ENCODE peak calls at places on chromosomes 7 and 10, in four cellular contexts. One of them, this sample, is unnamed.

GRCh38 chr7:47361746-47362215 is 220.1 kb downstream of the TNS3 start:
- DNase-seq in MM.1S: no peak
- DNase-seq in HCT116: peak; percentile 59
- DNase-seq in hepatocyte: no peak
- DNase-seq in this sample: no peak

GRCh38 chr10:28254290-28254985 is 48.4 kb downstream of the MPP7 start:
- DNase-seq in MM.1S: no peak
- DNase-seq in HCT116: peak; percentile 75
- DNase-seq in hepatocyte: peak; percentile 20
- DNase-seq in this sample: no peak

GRCh38 chr7:26863504-26864308 is 684 bp downstream of the SKAP2 start:
- DNase-seq in hepatocyte: no peak
- DNase-seq in MM.1S: peak; percentile 38
- DNase-seq in HCT116: peak; percentile 18
- DNase-seq in this sample: peak; percentile 57

GRCh38 chr7:157940497-157940896 is 603.7 kb downstream of the DNAJB6 start:
- DNase-seq in MM.1S: no peak
- DNase-seq in hepatocyte: no peak
- DNase-seq in HCT116: no peak
- DNase-seq in this sample: no peak

GRCh38 chr7:73892003-73892975 is 31.3 kb downstream of the TMEM270 start:
- DNase-seq in hepatocyte: peak; percentile 23
- DNase-seq in MM.1S: no peak
- DNase-seq in HCT116: no peak
- DNase-seq in this sample: no peak

GRCh38 chr7:101108961-101109360 is 17.9 kb upstream of the SERPINE1 start:
- DNase-seq in MM.1S: no peak
- DNase-seq in hepatocyte: no peak
- DNase-seq in HCT116: no peak
- DNase-seq in this sample: no peak

GRCh38 chr10:31031205-31031665 is 430 bp downstream of the ZNF438 start:
- DNase-seq in hepatocyte: no peak
- DNase-seq in HCT116: no peak
- DNase-seq in MM.1S: no peak
- DNase-seq in this sample: no peak

GRCh38 chr7:88835147-88835728 is 39.7 kb upstream of the TEX47 start:
- DNase-seq in MM.1S: peak; percentile 65
- DNase-seq in HCT116: peak; percentile 24
- DNase-seq in hepatocyte: peak; percentile 54
- DNase-seq in this sample: peak; percentile 33

GRCh38 chr7:135933509-135934188 is 43.5 kb downstream of the MTPN start:
- DNase-seq in MM.1S: no peak
- DNase-seq in HCT116: no peak
- DNase-seq in hepatocyte: no peak
- DNase-seq in this sample: no peak

DNA sequence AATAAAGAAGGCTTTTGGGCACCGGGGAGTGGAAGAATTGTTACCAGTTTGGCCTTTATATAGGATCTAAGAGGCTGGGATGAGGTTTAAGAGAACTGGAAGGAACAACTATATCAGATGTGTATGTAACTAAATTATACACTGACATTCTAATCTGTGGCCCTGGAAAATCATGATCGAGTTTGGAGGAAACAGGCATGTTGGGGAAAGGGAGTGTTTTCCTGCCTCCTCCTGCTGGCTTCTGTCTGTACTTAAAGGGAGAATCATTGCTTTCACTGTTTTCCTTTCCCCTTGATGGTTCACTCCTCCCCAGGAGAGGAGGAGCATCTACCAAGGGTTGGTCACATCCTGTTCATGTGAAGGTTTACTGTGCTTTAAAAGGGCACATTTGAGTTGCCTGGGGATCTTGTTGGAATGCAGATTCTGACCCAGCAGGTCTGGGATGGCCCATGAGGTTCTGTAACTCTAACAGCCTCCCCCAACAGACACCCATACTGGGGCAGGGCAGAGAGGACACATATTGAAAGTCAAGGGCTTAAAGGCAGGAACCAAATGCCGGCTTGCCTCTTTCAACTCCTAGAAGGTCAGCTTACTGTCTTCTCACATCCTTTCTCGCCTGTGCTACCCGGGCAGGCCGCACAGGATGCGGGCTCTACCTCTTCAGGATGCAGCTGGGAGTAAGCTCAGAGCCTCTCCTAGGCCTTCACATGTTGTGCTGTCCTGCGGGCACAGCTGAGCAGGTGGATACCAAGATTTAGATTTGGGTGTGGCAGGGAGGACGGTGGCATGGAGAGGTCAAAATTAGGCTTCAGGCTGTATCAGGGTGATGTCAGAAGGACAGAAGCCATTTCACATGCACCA is 694.8 kb downstream of the KCNMA1 start:
- DNase-seq in hepatocyte: no peak
- DNase-seq in HCT116: no peak
- DNase-seq in MM.1S: peak; percentile 73
- DNase-seq in this sample: no peak
- TF ChIP-seq CTCF in hepatocyte: no peak
- TF ChIP-seq CTCF in HCT116: no peak
- TF ChIP-seq CTCF in MM.1S: no peak
- TF ChIP-seq CTCF in this sample: no peak

GRCh38 chr7:131899271-131900030 is 343.0 kb upstream of the PODXL start:
- DNase-seq in HCT116: no peak
- DNase-seq in hepatocyte: no peak
- DNase-seq in MM.1S: no peak
- DNase-seq in this sample: no peak

GRCh38 chr7:131896189-131896855 is 339.9 kb upstream of the PODXL start:
- DNase-seq in HCT116: no peak
- DNase-seq in hepatocyte: no peak
- DNase-seq in MM.1S: no peak
- DNase-seq in this sample: no peak

GRCh38 chr7:131900785-131901287 is 344.4 kb upstream of the PODXL start:
- DNase-seq in hepatocyte: no peak
- DNase-seq in MM.1S: no peak
- DNase-seq in HCT116: no peak
- DNase-seq in this sample: no peak

GRCh38 chr7:131895541-131896173 is 339.2 kb upstream of the PODXL start:
- DNase-seq in hepatocyte: peak; percentile 48
- DNase-seq in MM.1S: no peak
- DNase-seq in HCT116: peak; percentile 78
- DNase-seq in this sample: no peak

DNA sequence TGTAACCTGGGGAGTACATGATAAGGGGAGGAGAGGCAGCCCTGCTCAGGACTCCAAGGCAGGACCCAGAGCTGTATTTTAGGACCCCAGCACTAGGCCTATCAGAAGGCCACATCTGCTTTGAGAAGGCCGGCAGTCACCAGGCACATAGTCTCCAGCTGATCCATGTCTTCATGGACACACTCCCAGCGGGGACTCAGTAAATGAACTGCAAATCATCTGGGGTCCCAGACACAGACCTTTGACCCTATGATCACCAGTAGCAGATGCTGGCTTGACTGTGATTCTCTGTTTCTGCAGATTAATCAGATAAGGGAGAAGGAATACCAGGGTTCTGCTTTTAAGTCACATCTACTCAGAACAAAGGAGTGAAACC is 341.4 kb upstream of the PODXL start:
- DNase-seq in MM.1S: no peak
- DNase-seq in hepatocyte: no peak
- DNase-seq in HCT116: no peak
- DNase-seq in this sample: no peak
- H3K9me2 ChIP-seq in MM.1S: no peaks in the 10 kb centered on the region
- H3K9me2 ChIP-seq in hepatocyte: no peaks in the 10 kb centered on the region
- H3K9me2 ChIP-seq in HCT116: no peaks in the 10 kb centered on the region
- H3K9me2 ChIP-seq in this sample: no peaks in the 10 kb centered on the region

DNA sequence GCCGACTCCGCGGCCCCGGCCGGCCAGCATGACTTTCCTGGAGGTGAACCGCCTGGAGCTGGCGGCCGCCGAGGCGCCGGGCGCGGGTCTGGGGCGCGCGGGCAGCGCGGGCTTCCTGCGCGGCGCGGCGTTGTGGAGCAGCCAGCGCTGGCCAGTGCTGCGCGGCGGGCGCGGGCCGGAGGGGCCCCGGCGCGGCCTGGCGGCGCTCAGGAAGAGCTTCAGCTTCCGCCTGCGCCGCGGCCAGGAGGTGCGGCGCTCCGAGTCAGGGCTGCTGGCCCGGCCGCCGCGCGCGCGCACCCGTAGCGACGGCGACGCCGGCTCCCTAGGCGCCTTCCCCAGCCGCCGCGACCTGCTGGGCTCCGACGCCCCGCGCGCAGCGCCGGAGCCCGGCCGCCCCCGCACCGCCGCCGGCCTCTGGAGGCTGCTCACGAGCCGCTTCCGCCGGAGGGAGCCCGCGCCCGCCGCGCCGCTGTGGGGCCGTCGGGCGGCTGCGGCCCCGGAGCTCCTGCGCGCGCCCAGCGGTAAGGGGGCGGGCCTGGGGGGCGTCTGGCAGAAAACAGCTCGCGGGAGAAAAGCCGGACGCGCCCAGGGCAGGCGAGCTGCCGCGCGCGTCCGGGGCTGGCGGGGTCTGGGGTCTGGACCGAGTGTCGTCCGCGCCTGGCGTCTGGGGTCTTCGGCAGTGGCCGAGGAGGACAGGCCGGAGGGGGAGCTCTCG is 29.0 kb downstream of the AGAP3 start:
- DNase-seq in HCT116: no peak
- DNase-seq in MM.1S: no peak
- DNase-seq in hepatocyte: peak; percentile 72
- DNase-seq in this sample: no peak
- TF ChIP-seq CTCF in HCT116: no peak
- TF ChIP-seq CTCF in MM.1S: no peak
- TF ChIP-seq CTCF in hepatocyte: no peak
- TF ChIP-seq CTCF in this sample: no peak

DNA sequence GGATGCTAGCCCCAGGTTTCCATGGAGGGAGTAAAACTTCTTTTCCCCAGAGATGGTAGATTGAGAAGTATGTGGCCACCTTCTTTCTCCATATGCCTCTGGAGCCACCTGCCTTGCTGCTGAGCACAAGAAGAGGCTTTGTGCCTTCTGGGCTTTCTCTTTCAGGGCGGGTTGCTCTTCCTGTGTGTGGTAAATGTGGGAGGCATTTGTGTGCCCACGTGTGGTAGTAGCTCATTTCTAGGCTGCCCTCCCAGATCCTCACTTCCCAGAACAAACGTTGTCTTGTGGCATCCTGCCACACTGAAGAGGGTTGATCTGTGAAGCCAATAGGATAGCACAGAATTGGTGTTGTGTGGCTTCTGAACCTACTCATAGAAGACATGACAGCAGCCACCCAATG is 342.0 kb upstream of the PODXL start:
- DNase-seq in HCT116: no peak
- DNase-seq in MM.1S: no peak
- DNase-seq in hepatocyte: no peak
- DNase-seq in this sample: no peak
- H3K9me2 ChIP-seq in HCT116: no peaks in the 10 kb centered on the region
- H3K9me2 ChIP-seq in MM.1S: no peaks in the 10 kb centered on the region
- H3K9me2 ChIP-seq in hepatocyte: no peaks in the 10 kb centered on the region
- H3K9me2 ChIP-seq in this sample: no peaks in the 10 kb centered on the region

GRCh38 chr10:117318909-117319308 is 56.3 kb downstream of the PDZD8 start:
- DNase-seq in HCT116: no peak
- DNase-seq in hepatocyte: no peak
- DNase-seq in MM.1S: no peak
- DNase-seq in this sample: no peak
- TF ChIP-seq CTCF in HCT116: peak; percentile 60
- TF ChIP-seq CTCF in hepatocyte: peak; percentile 37
- TF ChIP-seq CTCF in MM.1S: peak; percentile 23
- TF ChIP-seq CTCF in this sample: peak; percentile 74

GRCh38 chr7:54712777-54713176 is 46.2 kb downstream of the SEC61G start:
- DNase-seq in hepatocyte: no peak
- DNase-seq in HCT116: no peak
- DNase-seq in MM.1S: no peak
- DNase-seq in this sample: no peak
- H3K9me2 ChIP-seq in hepatocyte: no peaks in the 10 kb centered on the region
- H3K9me2 ChIP-seq in HCT116: no peaks in the 10 kb centered on the region
- H3K9me2 ChIP-seq in MM.1S: no peaks in the 10 kb centered on the region
- H3K9me2 ChIP-seq in this sample: no peaks in the 10 kb centered on the region

GRCh38 chr10:35218339-35218955 is 91.8 kb downstream of the CREM start:
- DNase-seq in hepatocyte: peak; percentile 93
- DNase-seq in MM.1S: peak; percentile 84
- DNase-seq in HCT116: peak; percentile 86
- DNase-seq in this sample: peak; percentile 90
- TF ChIP-seq CTCF in hepatocyte: peak; percentile 90
- TF ChIP-seq CTCF in MM.1S: peak; percentile 79
- TF ChIP-seq CTCF in HCT116: peak; percentile 93
- TF ChIP-seq CTCF in this sample: peak; percentile 95

GRCh38 chr7:131897016-131897789 is 340.8 kb upstream of the PODXL start:
- DNase-seq in HCT116: peak; percentile 12
- DNase-seq in hepatocyte: no peak
- DNase-seq in MM.1S: no peak
- DNase-seq in this sample: no peak
- H3K9me2 ChIP-seq in HCT116: no peaks in the 10 kb centered on the region
- H3K9me2 ChIP-seq in hepatocyte: no peaks in the 10 kb centered on the region
- H3K9me2 ChIP-seq in MM.1S: no peaks in the 10 kb centered on the region
- H3K9me2 ChIP-seq in this sample: no peaks in the 10 kb centered on the region

GRCh38 chr10:34305189-34305588 is 509.9 kb downstream of the PARD3 start:
- DNase-seq in hepatocyte: peak; percentile 82
- DNase-seq in HCT116: no peak
- DNase-seq in MM.1S: no peak
- DNase-seq in this sample: peak; percentile 1
- TF ChIP-seq CTCF in hepatocyte: peak; percentile 37
- TF ChIP-seq CTCF in HCT116: peak; percentile 55
- TF ChIP-seq CTCF in MM.1S: no peak
- TF ChIP-seq CTCF in this sample: peak; percentile 45